ENCODE peak calls at places on chromosomes 2 and 18, in nine cellular contexts. A is astrocyte of the spinal cord, O is HepG2, W is adipocyte, J is gastrocnemius medialis, L is AG09309, Z is neural progenitor cell, G is fibroblast of mammary gland, H is mammary epithelial cell. N is an unnamed sample.

GRCh38 chr2:233865838-233866237 is 2.3 kb downstream of the MSL3B start:
- DNase-seq in G (no peak), H (no peak), W (no peak), A (no peak), J (no peak), Z (peak; percentile 21), O (peak; percentile 43), L (no peak), N (no peak)

GRCh38 chr18:54880706-54881105 is 52.4 kb downstream of the RAB27B start:
- DNase-seq in A (peak; percentile 59), W (peak; percentile 19), G (peak; percentile 37), O (no peak), J (no peak), Z (no peak), H (peak; percentile 72), L (no peak), N (peak; percentile 71)

GRCh38 chr2:74385396-74385795 is 5.3 kb upstream of the DCTN1 start:
- DNase-seq in A (no peak), W (no peak), Z (no peak), L (no peak), H (no peak), O (no peak), G (peak; percentile 30), J (no peak), N (peak; percentile 35)

GRCh38 chr2:139177041-139177440 is 396.9 kb upstream of the NXPH2 start:
- DNase-seq in W (no peak), H (no peak), G (no peak), A (no peak), J (no peak), L (no peak), Z (no peak), O (no peak), N (no peak)

GRCh38 chr2:8867363-8867762 is 29.9 kb upstream of the KIDINS220 start:
- DNase-seq in O (no peak), H (no peak), Z (no peak), L (no peak), A (no peak), G (no peak), W (no peak), J (no peak), N (no peak)

GRCh38 chr2:190685348-190685747 is 36.5 kb downstream of the NAB1 start:
- DNase-seq in Z (no peak), G (no peak), A (no peak), H (no peak), J (no peak), W (no peak), O (no peak), L (no peak), N (no peak)

GRCh38 chr2:134178109-134178877 is 75.6 kb upstream of the MGAT5 start:
- DNase-seq in Z (no peak), H (peak; percentile 26), O (no peak), J (no peak), G (no peak), W (peak; percentile 32), A (no peak), L (no peak), N (peak; percentile 58)

GRCh38 chr2:237227190-237227988 is 141.7 kb downstream of the COPS8 start:
- DNase-seq in G (peak; percentile 97), Z (no peak), L (peak; percentile 86), J (no peak), O (no peak), W (peak; percentile 80), A (peak; percentile 97), H (peak; percentile 94), N (peak; percentile 96)

GRCh38 chr2:61910603-61911002 is 5.1 kb downstream of the COMMD1 start:
- DNase-seq in Z (peak; percentile 31), A (no peak), G (peak; percentile 17), J (no peak), H (no peak), O (peak; percentile 24), W (peak; percentile 49), L (no peak), N (peak; percentile 40)

GRCh38 chr2:112465373-112465772 is 16.6 kb upstream of the TTL start:
- DNase-seq in H (no peak), A (peak; percentile 25), W (peak; percentile 19), O (peak; percentile 24), J (no peak), Z (peak; percentile 24), L (no peak), G (peak; percentile 41), N (peak; percentile 64)

DNA sequence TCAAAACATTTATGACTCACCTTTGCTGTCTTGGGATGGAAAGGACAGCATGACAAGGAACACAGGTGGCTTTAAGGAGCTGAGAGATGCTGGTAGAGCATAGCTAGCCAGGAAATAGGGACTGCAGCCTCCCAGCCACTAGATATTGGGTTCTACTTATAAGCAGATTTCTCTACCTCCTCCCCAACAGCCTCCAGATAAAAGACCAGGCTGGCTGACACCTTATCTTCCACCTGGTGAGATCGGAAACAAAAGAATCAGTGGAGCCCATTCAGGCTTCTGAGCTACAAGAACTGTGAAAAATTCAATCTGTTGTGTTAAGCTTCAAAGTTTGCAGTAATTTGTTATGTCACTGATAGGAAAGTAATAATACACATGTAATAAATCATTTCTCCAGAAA is 1278.5 kb upstream of the ZEB2 start:
- DNase-seq in A (no peak), Z (no peak), G (no peak), H (no peak), J (no peak), W (no peak), O (no peak), L (no peak), N (no peak)
- H3K4me3 ChIP-seq in A (no peak overlapping the region), Z (no peak overlapping the region), G (no peak overlapping the region), H (no peak overlapping the region), J (no peak overlapping the region), W (no peak overlapping the region), O (no peak overlapping the region), L (no peak overlapping the region), N (no peak overlapping the region)

GRCh38 chr2:224008702-224009261 is 30.3 kb downstream of the SERPINE2 start:
- DNase-seq in A (no peak), Z (peak; percentile 66), O (peak; percentile 53), L (no peak), J (no peak), H (no peak), W (no peak), G (no peak), N (peak; percentile 20)
- H3K4me3 ChIP-seq in A (no peak overlapping the region), Z (no peak overlapping the region), O (no peak overlapping the region), L (no peak overlapping the region), J (no peak overlapping the region), H (no peak overlapping the region), W (no peak overlapping the region), G (no peak overlapping the region), N (no peak overlapping the region)

GRCh38 chr2:50345691-50346090 is 686.2 kb downstream of the NRXN1 start:
- DNase-seq in G (no peak), J (no peak), H (no peak), Z (no peak), A (no peak), W (no peak), O (no peak), L (no peak), N (no peak)
- H3K4me3 ChIP-seq in G (no peak overlapping the region), J (no peak overlapping the region), H (no peak overlapping the region), Z (peak overlapping the region; percentile 86), A (no peak overlapping the region), W (no peak overlapping the region), O (no peak overlapping the region), L (no peak overlapping the region), N (no peak overlapping the region)

DNA sequence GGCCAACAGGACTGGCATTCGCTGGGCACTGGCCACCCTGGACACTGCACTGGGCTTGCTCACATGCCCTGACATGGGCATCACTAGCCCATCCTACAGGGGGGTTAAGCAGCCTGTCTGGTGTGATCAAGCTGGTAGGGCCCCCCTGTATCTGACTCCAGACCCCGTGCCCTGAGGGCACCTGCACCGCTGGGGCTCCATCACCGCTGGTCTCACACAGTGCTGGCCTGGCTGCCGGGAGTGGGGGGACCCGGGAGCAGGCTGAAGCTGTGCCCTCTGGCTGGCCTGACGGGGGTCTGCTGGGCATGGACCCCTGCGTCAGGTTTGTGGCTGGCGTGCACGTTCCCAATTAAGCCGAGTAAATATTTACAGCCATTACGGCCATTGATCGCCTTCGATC is 32.3 kb downstream of the KCNIP3 start:
- DNase-seq in G (no peak), J (no peak), H (no peak), Z (no peak), W (no peak), O (no peak), L (no peak), A (no peak), N (no peak)
- H3K4me3 ChIP-seq in G (no peak overlapping the region), J (no peak overlapping the region), H (no peak overlapping the region), Z (no peak overlapping the region), W (no peak overlapping the region), O (no peak overlapping the region), L (no peak overlapping the region), A (no peak overlapping the region), N (no peak overlapping the region)

GRCh38 chr18:65943268-65943667 is 192.5 kb downstream of the CDH7 start:
- DNase-seq in W (no peak), A (no peak), Z (no peak), L (no peak), O (no peak), H (no peak), G (no peak), J (no peak), N (no peak)

GRCh38 chr18:65941482-65941881 is 190.7 kb downstream of the CDH7 start:
- DNase-seq in H (no peak), L (no peak), G (no peak), J (no peak), O (no peak), A (no peak), Z (no peak), W (no peak), N (no peak)

GRCh38 chr18:65946777-65947176 is 196.0 kb downstream of the CDH7 start:
- DNase-seq in H (no peak), L (no peak), W (no peak), Z (no peak), O (no peak), G (no peak), J (no peak), A (no peak), N (no peak)

GRCh38 chr18:65942103-65942502 is 191.3 kb downstream of the CDH7 start:
- DNase-seq in J (no peak), H (no peak), Z (no peak), W (no peak), G (no peak), A (no peak), O (no peak), L (no peak), N (no peak)

DNA sequence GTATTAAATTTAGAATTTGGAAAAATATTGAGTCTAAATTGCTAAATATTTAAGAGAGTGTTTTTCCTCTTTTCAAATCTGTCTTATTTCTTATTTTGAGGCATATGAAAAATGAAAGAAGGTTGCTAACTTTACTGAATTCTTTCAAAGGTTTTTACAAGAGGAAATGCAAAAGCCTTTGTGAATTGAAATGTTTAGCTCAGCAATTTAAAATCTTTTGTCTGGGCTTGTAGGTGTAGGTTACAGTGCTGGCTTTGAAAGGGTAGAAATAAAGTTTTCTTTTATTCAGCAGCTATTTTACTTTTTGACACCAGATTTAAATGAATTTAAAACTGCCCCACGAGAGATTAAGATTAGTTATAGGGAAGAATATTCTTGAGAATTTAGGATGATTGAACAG is 192.0 kb downstream of the CDH7 start:
- DNase-seq in H (no peak), W (no peak), G (no peak), Z (no peak), J (no peak), L (no peak), O (no peak), A (no peak), N (no peak)
- H3K4me3 ChIP-seq in H (no peak overlapping the region), W (no peak overlapping the region), G (no peak overlapping the region), Z (no peak overlapping the region), J (no peak overlapping the region), L (no peak overlapping the region), O (no peak overlapping the region), A (no peak overlapping the region), N (no peak overlapping the region)